ENCODE peak calls at places on chromosomes 4 and X, in six cellular contexts. P is dermis microvascular lymphatic vessel endothelial cell; X is stimulated activated CD8-positive, alpha-beta memory T cell treated with anti-CD3 and anti-CD28 coated beads, Interleukin-12 subunit alpha, Interleukin-12 subunit beta, amount 100 ng/mL, for 4 hours; D is T-helper 1 cell; F is GM13977; N is kidney. J is an unnamed sample.

GRCh38 chr4:54525602-54526001 is 132.2 kb upstream of the KIT start:
- DNase-seq in D (no peak), N (no peak), F (no peak), X (no peak), P (no peak), J (no peak)

GRCh38 chr4:53012738-53013137 is 150.6 kb downstream of the RASL11B start:
- DNase-seq in P (peak), F (no peak), D (no peak), X (no peak), N (no peak), J (no peak)

GRCh38 chrX:141469469-141469868 is 115.1 kb downstream of the SPANXA1 start:
- DNase-seq in P (peak), X (no peak), D (no peak), F (no peak), N (no peak), J (no peak)

GRCh38 chr4:185820119-185821028 is 8.4 kb upstream of the SORBS2 start:
- DNase-seq in D (no peak), X (no peak), F (no peak), P (no peak), N (no peak), J (no peak)

GRCh38 chrX:100994352-100995281 is 25.1 kb downstream of the ARL13A start:
- DNase-seq in D (no peak), P (peak), F (peak), X (no peak), N (no peak), J (no peak)

GRCh38 chrX:152137771-152138387 is 498 bp downstream of the MAGEA10 start:
- DNase-seq in D (no peak), X (no peak), F (no peak), N (peak), P (no peak), J (no peak)

GRCh38 chr4:17811078-17811603 is 362 bp downstream of the NCAPG start:
- DNase-seq in X (no peak), N (no peak), D (no peak), P (no peak), F (no peak), J (no peak)

GRCh38 chrX:50579955-50580354 is 109.3 kb upstream of the DGKK start:
- DNase-seq in F (peak), N (no peak), D (peak), X (no peak), P (peak), J (peak)

GRCh38 chr4:160009656-160010493 is 907.0 kb downstream of the RAPGEF2 start:
- DNase-seq in D (no peak), P (no peak), X (no peak), F (no peak), N (no peak), J (no peak)

GRCh38 chrX:18566748-18567147 is 105.2 kb downstream of the RS1 start:
- DNase-seq in P (no peak), N (no peak), D (no peak), F (no peak), X (no peak), J (no peak)

GRCh38 chr4:1060121-1060520 is 48.7 kb downstream of the FGFRL1 start:
- DNase-seq in F (no peak), N (no peak), P (no peak), D (no peak), X (no peak), J (no peak)

GRCh38 chr4:103887191-103887590 is 167.4 kb upstream of the TACR3 start:
- DNase-seq in X (no peak), N (no peak), F (no peak), P (no peak), D (no peak), J (no peak)

GRCh38 chrX:73069365-73070035 is 9.8 kb downstream of the PABPC1L2A start:
- DNase-seq in D (no peak), X (no peak), P (no peak), N (peak), F (no peak), J (no peak)

GRCh38 chrX:9144643-9145290 is 110.8 kb upstream of the FAM9B start:
- DNase-seq in P (no peak), F (no peak), X (no peak), N (no peak), D (no peak), J (no peak)

J was measured in central memory CD8-positive, alpha-beta T cell.